ENCODE peak calls at places on chromosomes 11 and 22, in eight cellular contexts. One of them, this sample, is unnamed.

GRCh38 chr11:8719260-8720190 is 36.9 kb downstream of the RPL27A start:
- DNase-seq in ovary: no peak
- DNase-seq in GF-D8: no peak
- DNase-seq in midbrain: no peak
- DNase-seq in NCI-H460: peak
- DNase-seq in activated T-cell treated with anti-CD3 and anti-CD28 coated beads for 1 hour: no peak
- DNase-seq in HuH-7: no peak
- DNase-seq in neuronal stem cell: no peak
- DNase-seq in this sample: no peak

GRCh38 chr11:221998-222789 is 13.9 kb downstream of the SIRT3 start:
- DNase-seq in ovary: no peak
- DNase-seq in activated T-cell treated with anti-CD3 and anti-CD28 coated beads for 1 hour: no peak
- DNase-seq in neuronal stem cell: no peak
- DNase-seq in HuH-7: no peak
- DNase-seq in GF-D8: no peak
- DNase-seq in NCI-H460: no peak
- DNase-seq in midbrain: no peak
- DNase-seq in this sample: no peak

GRCh38 chr11:971731-972365 is 46.2 kb downstream of the AP2A2 start:
- DNase-seq in midbrain: no peak
- DNase-seq in ovary: no peak
- DNase-seq in neuronal stem cell: no peak
- DNase-seq in HuH-7: no peak
- DNase-seq in activated T-cell treated with anti-CD3 and anti-CD28 coated beads for 1 hour: no peak
- DNase-seq in NCI-H460: no peak
- DNase-seq in GF-D8: no peak
- DNase-seq in this sample: no peak

GRCh38 chr11:88012456-88012855 is 162.8 kb downstream of the RAB38 start:
- DNase-seq in HuH-7: no peak
- DNase-seq in NCI-H460: no peak
- DNase-seq in activated T-cell treated with anti-CD3 and anti-CD28 coated beads for 1 hour: no peak
- DNase-seq in neuronal stem cell: no peak
- DNase-seq in GF-D8: no peak
- DNase-seq in midbrain: no peak
- DNase-seq in ovary: no peak
- DNase-seq in this sample: peak

GRCh38 chr11:110337570-110338193 is 41.3 kb upstream of the RDX start:
- DNase-seq in GF-D8: no peak
- DNase-seq in activated T-cell treated with anti-CD3 and anti-CD28 coated beads for 1 hour: no peak
- DNase-seq in HuH-7: no peak
- DNase-seq in midbrain: no peak
- DNase-seq in neuronal stem cell: no peak
- DNase-seq in NCI-H460: no peak
- DNase-seq in ovary: no peak
- DNase-seq in this sample: no peak

GRCh38 chr11:118870396-118871343 is 13.0 kb upstream of the CXCR5 start:
- DNase-seq in activated T-cell treated with anti-CD3 and anti-CD28 coated beads for 1 hour: no peak
- DNase-seq in midbrain: peak
- DNase-seq in ovary: peak
- DNase-seq in NCI-H460: no peak
- DNase-seq in GF-D8: peak
- DNase-seq in HuH-7: no peak
- DNase-seq in neuronal stem cell: no peak
- DNase-seq in this sample: no peak

GRCh38 chr11:60950024-60950423 is 2.0 kb downstream of the SLC15A3 start:
- DNase-seq in activated T-cell treated with anti-CD3 and anti-CD28 coated beads for 1 hour: no peak
- DNase-seq in GF-D8: no peak
- DNase-seq in midbrain: no peak
- DNase-seq in HuH-7: no peak
- DNase-seq in neuronal stem cell: no peak
- DNase-seq in NCI-H460: no peak
- DNase-seq in ovary: no peak
- DNase-seq in this sample: no peak

GRCh38 chr11:113725411-113725810 is 19.3 kb upstream of the TMPRSS5 start:
- DNase-seq in activated T-cell treated with anti-CD3 and anti-CD28 coated beads for 1 hour: no peak
- DNase-seq in ovary: no peak
- DNase-seq in GF-D8: no peak
- DNase-seq in midbrain: no peak
- DNase-seq in HuH-7: no peak
- DNase-seq in NCI-H460: no peak
- DNase-seq in neuronal stem cell: no peak
- DNase-seq in this sample: no peak

GRCh38 chr11:116615211-116615865 is 157.4 kb downstream of the BUD13 start:
- DNase-seq in activated T-cell treated with anti-CD3 and anti-CD28 coated beads for 1 hour: no peak
- DNase-seq in midbrain: no peak
- DNase-seq in ovary: no peak
- DNase-seq in NCI-H460: no peak
- DNase-seq in neuronal stem cell: no peak
- DNase-seq in GF-D8: no peak
- DNase-seq in HuH-7: no peak
- DNase-seq in this sample: no peak

GRCh38 chr11:126746443-126746842 is 254.1 kb downstream of the KIRREL3 start:
- DNase-seq in midbrain: no peak
- DNase-seq in ovary: no peak
- DNase-seq in HuH-7: no peak
- DNase-seq in activated T-cell treated with anti-CD3 and anti-CD28 coated beads for 1 hour: no peak
- DNase-seq in GF-D8: no peak
- DNase-seq in neuronal stem cell: no peak
- DNase-seq in NCI-H460: no peak
- DNase-seq in this sample: no peak

GRCh38 chr11:69931060-69931910 is 112.1 kb upstream of the FGF3 start:
- DNase-seq in neuronal stem cell: no peak
- DNase-seq in HuH-7: no peak
- DNase-seq in midbrain: no peak
- DNase-seq in activated T-cell treated with anti-CD3 and anti-CD28 coated beads for 1 hour: no peak
- DNase-seq in ovary: no peak
- DNase-seq in NCI-H460: no peak
- DNase-seq in GF-D8: no peak
- DNase-seq in this sample: no peak

GRCh38 chr22:50218996-50219727 is 18.4 kb downstream of the SELENOO start:
- DNase-seq in NCI-H460: no peak
- DNase-seq in midbrain: no peak
- DNase-seq in ovary: peak
- DNase-seq in HuH-7: no peak
- DNase-seq in GF-D8: no peak
- DNase-seq in neuronal stem cell: no peak
- DNase-seq in activated T-cell treated with anti-CD3 and anti-CD28 coated beads for 1 hour: no peak
- DNase-seq in this sample: no peak

GRCh38 chr11:11669447-11669846 is 47.6 kb upstream of the GALNT18 start:
- DNase-seq in activated T-cell treated with anti-CD3 and anti-CD28 coated beads for 1 hour: no peak
- DNase-seq in ovary: no peak
- DNase-seq in NCI-H460: no peak
- DNase-seq in GF-D8: no peak
- DNase-seq in midbrain: no peak
- DNase-seq in HuH-7: no peak
- DNase-seq in neuronal stem cell: no peak
- DNase-seq in this sample: no peak

GRCh38 chr11:110207089-110207488 is 89.3 kb downstream of the RDX start:
- DNase-seq in NCI-H460: no peak
- DNase-seq in HuH-7: no peak
- DNase-seq in neuronal stem cell: no peak
- DNase-seq in GF-D8: no peak
- DNase-seq in activated T-cell treated with anti-CD3 and anti-CD28 coated beads for 1 hour: no peak
- DNase-seq in ovary: no peak
- DNase-seq in midbrain: no peak
- DNase-seq in this sample: no peak

GRCh38 chr22:44486538-44486937 is 11.5 kb downstream of the RTL6 start:
- DNase-seq in midbrain: no peak
- DNase-seq in HuH-7: no peak
- DNase-seq in GF-D8: no peak
- DNase-seq in NCI-H460: no peak
- DNase-seq in neuronal stem cell: no peak
- DNase-seq in ovary: no peak
- DNase-seq in activated T-cell treated with anti-CD3 and anti-CD28 coated beads for 1 hour: no peak
- DNase-seq in this sample: no peak

GRCh38 chr11:27520226-27520625 is 13.7 kb upstream of the LIN7C start:
- DNase-seq in activated T-cell treated with anti-CD3 and anti-CD28 coated beads for 1 hour: no peak
- DNase-seq in ovary: no peak
- DNase-seq in neuronal stem cell: no peak
- DNase-seq in midbrain: no peak
- DNase-seq in HuH-7: no peak
- DNase-seq in NCI-H460: no peak
- DNase-seq in GF-D8: no peak
- DNase-seq in this sample: no peak

GRCh38 chr22:29503811-29504372 is 23.9 kb downstream of the NEFH start:
- DNase-seq in neuronal stem cell: no peak
- DNase-seq in GF-D8: no peak
- DNase-seq in midbrain: peak
- DNase-seq in activated T-cell treated with anti-CD3 and anti-CD28 coated beads for 1 hour: no peak
- DNase-seq in HuH-7: no peak
- DNase-seq in NCI-H460: peak
- DNase-seq in ovary: peak
- DNase-seq in this sample: no peak

GRCh38 chr11:8060801-8061554 is 20.0 kb upstream of the TUB start:
- DNase-seq in midbrain: no peak
- DNase-seq in HuH-7: no peak
- DNase-seq in neuronal stem cell: no peak
- DNase-seq in ovary: no peak
- DNase-seq in NCI-H460: no peak
- DNase-seq in GF-D8: no peak
- DNase-seq in activated T-cell treated with anti-CD3 and anti-CD28 coated beads for 1 hour: no peak
- DNase-seq in this sample: no peak

GRCh38 chr11:9094420-9094819 is 3.0 kb upstream of the SCUBE2 start:
- DNase-seq in HuH-7: no peak
- DNase-seq in midbrain: no peak
- DNase-seq in activated T-cell treated with anti-CD3 and anti-CD28 coated beads for 1 hour: no peak
- DNase-seq in ovary: no peak
- DNase-seq in neuronal stem cell: no peak
- DNase-seq in NCI-H460: no peak
- DNase-seq in GF-D8: no peak
- DNase-seq in this sample: no peak

GRCh38 chr11:116420030-116420429 is 352.8 kb downstream of the BUD13 start:
- DNase-seq in NCI-H460: no peak
- DNase-seq in neuronal stem cell: no peak
- DNase-seq in GF-D8: no peak
- DNase-seq in ovary: no peak
- DNase-seq in midbrain: no peak
- DNase-seq in HuH-7: no peak
- DNase-seq in activated T-cell treated with anti-CD3 and anti-CD28 coated beads for 1 hour: no peak
- DNase-seq in this sample: no peak

GRCh38 chr11:30635401-30635989 is 49.3 kb upstream of the MPPED2 start:
- DNase-seq in NCI-H460: no peak
- DNase-seq in neuronal stem cell: peak
- DNase-seq in HuH-7: no peak
- DNase-seq in activated T-cell treated with anti-CD3 and anti-CD28 coated beads for 1 hour: no peak
- DNase-seq in GF-D8: no peak
- DNase-seq in ovary: no peak
- DNase-seq in midbrain: peak
- DNase-seq in this sample: peak

GRCh38 chr11:2529636-2530035 is 84.8 kb downstream of the KCNQ1 start:
- DNase-seq in midbrain: no peak
- DNase-seq in activated T-cell treated with anti-CD3 and anti-CD28 coated beads for 1 hour: no peak
- DNase-seq in NCI-H460: no peak
- DNase-seq in HuH-7: no peak
- DNase-seq in GF-D8: no peak
- DNase-seq in ovary: peak
- DNase-seq in neuronal stem cell: no peak
- DNase-seq in this sample: no peak

GRCh38 chr11:72951815-72952340 is 137.7 kb downstream of the ATG16L2 start:
- DNase-seq in HuH-7: no peak
- DNase-seq in ovary: no peak
- DNase-seq in NCI-H460: no peak
- DNase-seq in midbrain: no peak
- DNase-seq in GF-D8: peak
- DNase-seq in neuronal stem cell: no peak
- DNase-seq in activated T-cell treated with anti-CD3 and anti-CD28 coated beads for 1 hour: no peak
- DNase-seq in this sample: no peak

GRCh38 chr22:39524753-39525657 is 4.6 kb downstream of the ATF4 start:
- DNase-seq in midbrain: no peak
- DNase-seq in HuH-7: no peak
- DNase-seq in ovary: no peak
- DNase-seq in activated T-cell treated with anti-CD3 and anti-CD28 coated beads for 1 hour: no peak
- DNase-seq in neuronal stem cell: no peak
- DNase-seq in NCI-H460: no peak
- DNase-seq in GF-D8: no peak
- DNase-seq in this sample: no peak